ENCODE peak calls at places on chromosomes 11 and 22, in four cellular contexts. G, A, N and X are unnamed samples.

GRCh38 chr11:69475141-69475865 is 6.2 kb upstream of the LINC01488 start:
- DNase-seq in A (no peak), N (no peak), G (no peak), X (no peak)

GRCh38 chr11:10605941-10606381 is 37.5 kb upstream of the LYVE1 start:
- DNase-seq in G (no peak), A (peak), N (no peak), X (no peak)

GRCh38 chr22:39291501-39291900 is 27.9 kb downstream of the RPL3 start:
- DNase-seq in G (no peak), N (no peak), A (no peak), X (no peak)

GRCh38 chr11:88204353-88204752 is 29.1 kb upstream of the RAB38 start:
- DNase-seq in G (no peak), A (no peak), N (no peak), X (no peak)

GRCh38 chr11:76246271-76246933 is 40.1 kb upstream of the WNT11 start:
- DNase-seq in G (no peak), A (no peak), N (no peak), X (no peak)

GRCh38 chr11:62201376-62201775 is 7.1 kb upstream of the SCGB2A1 start:
- DNase-seq in G (no peak), A (no peak), N (no peak), X (no peak)

GRCh38 chr11:31375866-31376265 is 6.2 kb downstream of the DNAJC24 start:
- DNase-seq in A (no peak), N (no peak), G (no peak), X (no peak)

GRCh38 chr11:57248780-57249383 is 11.8 kb upstream of the APLNR start:
- DNase-seq in G (peak), N (peak), A (peak), X (peak)

GRCh38 chr11:108620958-108621772 is 27.6 kb upstream of the EXPH5 start:
- DNase-seq in G (no peak), A (no peak), N (no peak), X (peak)

GRCh38 chr22:32615874-32616564 is 141.4 kb downstream of the FBXO7 start:
- DNase-seq in G (no peak), A (peak), N (no peak), X (no peak)

GRCh38 chr11:7690648-7691047 is 15.6 kb downstream of the OVCH2 start:
- DNase-seq in G (no peak), A (no peak), N (no peak), X (no peak)

GRCh38 chr22:37175414-37176144 is 12.5 kb downstream of the C1QTNF6 start:
- DNase-seq in A (no peak), G (no peak), N (no peak), X (no peak)

GRCh38 chr11:19955660-19956059 is 204.6 kb downstream of the DBX1 start:
- DNase-seq in G (no peak), N (no peak), A (no peak), X (no peak)

GRCh38 chr22:36239150-36239400 is 252 bp downstream of the APOL2 start:
- DNase-seq in G (no peak), N (no peak), A (no peak), X (no peak)

GRCh38 chr22:17566776-17567175 is 3.5 kb downstream of the SLC25A18 start:
- DNase-seq in A (no peak), N (no peak), G (no peak), X (no peak)

GRCh38 chr11:65864758-65865471 is 4.7 kb downstream of the MUS81 start:
- DNase-seq in A (no peak), N (no peak), G (no peak), X (no peak)

GRCh38 chr11:3155691-3156258 is 9.3 kb downstream of the OSBPL5 start:
- DNase-seq in N (no peak), A (no peak), G (no peak), X (no peak)

GRCh38 chr11:3153291-3153861 is 11.7 kb downstream of the OSBPL5 start:
- DNase-seq in N (no peak), G (no peak), A (no peak), X (no peak)

GRCh38 chr11:3152471-3153110 is 12.5 kb downstream of the OSBPL5 start:
- DNase-seq in G (no peak), N (no peak), A (no peak), X (no peak)

GRCh38 chr11:3155216-3155615 is 9.9 kb downstream of the OSBPL5 start:
- DNase-seq in G (no peak), A (no peak), N (no peak), X (no peak)

GRCh38 chr11:3154001-3154599 is 11.0 kb downstream of the OSBPL5 start:
- DNase-seq in G (no peak), N (peak), A (no peak), X (no peak)
- TF ChIP-seq REST in G (no peak), N (no peak), A (no peak), X (no peak)

GRCh38 chr11:34650528-34650927 is 29.6 kb downstream of the EHF start:
- DNase-seq in A (no peak), N (no peak), G (no peak), X (no peak)
- H3K4me3 ChIP-seq in A (no peak), N (no peak), G (no peak), X (no peak)

GRCh38 chr22:20096574-20097420 is 16.8 kb downstream of the DGCR8 start:
- DNase-seq in N (no peak), G (no peak), A (no peak), X (no peak)
- TF ChIP-seq TCF7L2 in N (no peak), G (no peak), A (no peak), X (no peak)

GRCh38 chr11:111624602-111625001 is 22.4 kb downstream of the SIK2 start:
- DNase-seq in A (peak), G (no peak), N (no peak), X (no peak)

GRCh38 chr11:111623527-111624030 is 21.3 kb downstream of the SIK2 start:
- DNase-seq in A (peak), N (no peak), G (no peak), X (no peak)

GRCh38 chr11:111620518-111620917 is 18.3 kb downstream of the SIK2 start:
- DNase-seq in G (no peak), N (no peak), A (no peak), X (no peak)
- TF ChIP-seq REST in G (no peak), N (no peak), A (no peak), X (no peak)

DNA sequence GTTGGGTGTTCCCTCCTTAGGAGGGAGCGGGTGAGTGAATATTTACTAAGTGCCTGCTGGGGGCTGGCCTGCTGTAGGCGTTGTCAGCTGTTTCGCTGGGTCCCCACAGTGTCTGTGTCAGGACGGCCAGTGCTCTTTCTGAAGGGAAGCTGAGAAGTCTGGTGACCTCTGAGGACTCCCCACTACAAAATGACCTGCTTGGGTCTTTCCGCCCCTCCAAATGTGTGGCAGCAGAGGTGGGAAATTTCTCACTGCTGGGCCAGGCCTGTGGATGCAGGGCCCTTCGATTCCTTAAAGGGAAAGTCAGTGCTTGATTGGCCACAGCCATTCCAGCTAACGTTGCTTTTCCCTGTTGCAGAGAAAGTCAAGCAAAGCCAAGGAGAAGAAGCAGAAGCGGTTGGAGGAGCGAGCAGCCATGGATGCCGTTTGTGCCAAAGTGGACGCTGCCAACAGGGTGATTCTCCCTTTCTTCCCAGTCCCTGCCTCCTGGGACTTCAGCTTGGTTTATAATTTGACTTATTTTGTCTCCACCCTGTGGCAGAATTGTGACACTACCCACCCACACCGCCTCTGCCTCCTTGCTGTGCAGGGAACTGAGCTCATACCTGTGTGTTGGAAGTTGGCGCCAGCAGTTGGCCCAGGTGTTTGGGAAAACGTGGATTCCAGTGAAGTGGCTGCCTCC is 6.8 kb downstream of the NAA40 start:
- DNase-seq in A (peak), N (peak), G (peak), X (peak)
- H3K4me3 ChIP-seq in A (no peak), N (no peak), G (no peak), X (no peak)

GRCh38 chr11:24386551-24387404 is 110.1 kb upstream of the LUZP2 start:
- DNase-seq in A (peak), N (no peak), G (no peak), X (no peak)

GRCh38 chr11:24389575-24389974 is 107.3 kb upstream of the LUZP2 start:
- DNase-seq in A (no peak), N (no peak), G (no peak), X (no peak)

DNA sequence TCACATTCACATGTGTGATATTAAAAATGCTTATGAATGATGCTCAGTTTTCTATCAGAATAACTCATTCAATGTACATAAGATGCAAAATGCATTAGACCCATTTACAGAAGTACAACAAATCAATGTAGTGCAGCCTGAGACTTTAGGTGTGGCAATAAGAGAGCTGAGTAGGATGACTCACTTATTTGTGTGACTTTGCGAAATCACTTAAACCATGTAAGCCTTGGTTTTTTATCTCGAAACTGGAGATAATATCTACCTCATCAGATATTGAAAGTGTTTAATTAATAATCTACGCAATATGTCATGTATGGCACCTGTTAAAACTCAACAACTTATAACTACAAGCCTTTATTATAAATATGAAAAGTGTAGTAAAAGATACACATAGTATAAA is 105.7 kb upstream of the LUZP2 start:
- DNase-seq in N (no peak), G (no peak), A (no peak), X (no peak)
- TF ChIP-seq TCF7L2 in N (no peak), G (no peak), A (no peak), X (no peak)